ENCODE peak calls at places on chromosome 15, in four cellular contexts. P is caudate nucleus; G is stimulated activated naive CD8-positive, alpha-beta T cell treated with anti-CD3 and anti-CD28 coated beads, Interleukin-15, Interleukin-2, amounts not matched to agents 100 U/mL and 50 U/mL, for 24 hours; B is stimulated activated CD4-positive, alpha-beta T cell treated with anti-CD3 and anti-CD28 coated beads, Interleukin-2, amount 100 ng/mL, for 48 hours. F is an unnamed sample.

GRCh38 chr15:87949934-87950298 is 306.6 kb downstream of the NTRK3 start:
- DNase-seq in P (no peak), G (no peak), B (no peak), F (no peak)

GRCh38 chr15:38084289-38084688 is 149.8 kb downstream of the TMCO5A start:
- DNase-seq in P (no peak), G (no peak), B (no peak), F (no peak)

GRCh38 chr15:76903251-76903681 is 1.9 kb downstream of the SCAPER start:
- DNase-seq in P (no peak), G (no peak), B (no peak), F (no peak)

GRCh38 chr15:40333922-40334492 is 6.7 kb downstream of the CCDC9B start:
- DNase-seq in P (no peak), G (no peak), B (no peak), F (no peak)

GRCh38 chr15:58486062-58486461 is 54.3 kb downstream of the LIPC start:
- DNase-seq in P (no peak), G (no peak), B (no peak), F (no peak)

GRCh38 chr15:39666671-39667070 is 85.8 kb downstream of the THBS1 start:
- DNase-seq in P (no peak), G (no peak), B (no peak), F (no peak)

GRCh38 chr15:30922469-30923311 is 19.0 kb downstream of the FAN1 start:
- DNase-seq in P (peak), G (no peak), B (no peak), F (peak)

GRCh38 chr15:38275951-38276350 is 23.3 kb downstream of the SPRED1 start:
- DNase-seq in P (no peak), G (no peak), B (no peak), F (no peak)

GRCh38 chr15:33675246-33675645 is 293.1 kb upstream of the CHRM5 start:
- DNase-seq in P (no peak), G (no peak), B (no peak), F (no peak)

GRCh38 chr15:70508561-70509281 is 254.6 kb downstream of the UACA start:
- DNase-seq in P (no peak), G (peak), B (no peak), F (no peak)

GRCh38 chr15:34122771-34123183 is 20.9 kb downstream of the PGBD4 start:
- DNase-seq in P (no peak), G (no peak), B (no peak), F (no peak)

GRCh38 chr15:78673476-78673875 is 32.5 kb upstream of the CHRNB4 start:
- DNase-seq in P (no peak), G (no peak), B (no peak), F (no peak)

GRCh38 chr15:101386006-101386405 is 91.0 kb upstream of the SNRPA1 start:
- DNase-seq in P (no peak), G (no peak), B (no peak), F (no peak)

GRCh38 chr15:69125236-69125635 is 35.2 kb upstream of the GLCE start:
- DNase-seq in P (no peak), G (no peak), B (no peak), F (no peak)

GRCh38 chr15:56956538-56956937 is 38.1 kb downstream of the TCF12 start:
- DNase-seq in P (no peak), G (no peak), B (no peak), F (no peak)

GRCh38 chr15:67114846-67115521 is 49.6 kb downstream of the SMAD3 start:
- DNase-seq in P (no peak), G (no peak), B (no peak), F (no peak)

GRCh38 chr15:28899061-28899738 is 13.4 kb downstream of the APBA2 start:
- DNase-seq in P (no peak), G (no peak), B (no peak), F (no peak)

GRCh38 chr15:73796266-73796939 is 43.3 kb upstream of the INSYN1 start:
- DNase-seq in P (no peak), G (no peak), B (no peak), F (no peak)

GRCh38 chr15:51883436-51883835 is 54.0 kb downstream of the TMOD3 start:
- DNase-seq in P (no peak), G (no peak), B (no peak), F (no peak)

GRCh38 chr15:97870771-97871170 is 89.7 kb upstream of the ARRDC4 start:
- DNase-seq in P (no peak), G (no peak), B (no peak), F (no peak)

GRCh38 chr15:95937128-95937528 is 393.4 kb upstream of the NR2F2 start:
- DNase-seq in P (no peak), G (no peak), B (no peak), F (no peak)

GRCh38 chr15:39625451-39625850 is 44.6 kb downstream of the THBS1 start:
- DNase-seq in P (no peak), G (no peak), B (no peak), F (no peak)

GRCh38 chr15:80967451-80967850 is 22.2 kb downstream of the MESD start:
- DNase-seq in P (no peak), G (no peak), B (no peak), F (no peak)

GRCh38 chr15:101276501-101277037 is 716 bp downstream of the SELENOS start:
- DNase-seq in P (no peak), G (peak), B (no peak), F (no peak)

GRCh38 chr15:40873625-40874561 is at the start of gene RHOV:
- DNase-seq in P (no peak), G (peak), B (peak), F (peak)

GRCh38 chr15:100729461-100729860 is 127.1 kb downstream of the ASB7 start:
- DNase-seq in P (no peak), G (no peak), B (no peak), F (no peak)

GRCh38 chr15:90818251-90819210 is 49.9 kb upstream of the FURIN start:
- DNase-seq in P (no peak), G (peak), B (no peak), F (no peak)

GRCh38 chr15:28130651-28131050 is 31.5 kb upstream of the OCA2 start:
- DNase-seq in P (no peak), G (no peak), B (no peak), F (no peak)

GRCh38 chr15:99449514-99449913 is 116.3 kb upstream of the MEF2A start:
- DNase-seq in P (no peak), G (no peak), B (no peak), F (no peak)

GRCh38 chr15:67796728-67797127 is 28.6 kb upstream of the SKOR1 start:
- DNase-seq in P (no peak), G (no peak), B (no peak), F (no peak)

F was measured in neural crest cell.